ENCODE peak calls at places on chromosome 9, in four cellular contexts. One of them, this sample, is unnamed.

GRCh38 chr9:134174073-134174449 is 9.7 kb upstream of the RNU6ATAC start:
- DNase-seq in uterus: no peak
- DNase-seq in kidney epithelial cell: no peak
- DNase-seq in mammary epithelial cell: no peak
- DNase-seq in this sample: no peak

GRCh38 chr9:125886365-125886764 is 139.2 kb downstream of the PBX3 start:
- DNase-seq in mammary epithelial cell: no peak
- DNase-seq in kidney epithelial cell: no peak
- DNase-seq in uterus: no peak
- DNase-seq in this sample: no peak

GRCh38 chr9:76559283-76559682 is 100.3 kb downstream of the GCNT1 start:
- DNase-seq in kidney epithelial cell: no peak
- DNase-seq in mammary epithelial cell: no peak
- DNase-seq in uterus: no peak
- DNase-seq in this sample: no peak

GRCh38 chr9:116149844-116150243 is 3.7 kb upstream of the PAPPA start:
- DNase-seq in mammary epithelial cell: no peak
- DNase-seq in kidney epithelial cell: no peak
- DNase-seq in uterus: peak
- DNase-seq in this sample: no peak

GRCh38 chr9:89878687-89879086 is 273.9 kb downstream of the GADD45G start:
- DNase-seq in mammary epithelial cell: no peak
- DNase-seq in kidney epithelial cell: no peak
- DNase-seq in uterus: peak
- DNase-seq in this sample: no peak

GRCh38 chr9:111038336-111039202 is at the start of gene LPAR1:
- DNase-seq in uterus: peak
- DNase-seq in kidney epithelial cell: no peak
- DNase-seq in mammary epithelial cell: peak
- DNase-seq in this sample: no peak

GRCh38 chr9:101399641-101399965 is 952 bp downstream of the ZNF189 start:
- DNase-seq in kidney epithelial cell: no peak
- DNase-seq in uterus: no peak
- DNase-seq in mammary epithelial cell: no peak
- DNase-seq in this sample: no peak

GRCh38 chr9:124629600-124629999 is 122.4 kb upstream of the NR5A1 start:
- DNase-seq in mammary epithelial cell: peak
- DNase-seq in uterus: no peak
- DNase-seq in kidney epithelial cell: no peak
- DNase-seq in this sample: no peak

GRCh38 chr9:6645153-6646027 is at the start of gene GLDC:
- DNase-seq in kidney epithelial cell: peak
- DNase-seq in mammary epithelial cell: peak
- DNase-seq in uterus: peak
- DNase-seq in this sample: peak

GRCh38 chr9:101527066-101527465 is 6.6 kb upstream of the RNF20 start:
- DNase-seq in uterus: no peak
- DNase-seq in mammary epithelial cell: peak
- DNase-seq in kidney epithelial cell: no peak
- DNase-seq in this sample: peak

GRCh38 chr9:114048533-114049452 is 29.3 kb downstream of the AMBP start:
- DNase-seq in kidney epithelial cell: no peak
- DNase-seq in mammary epithelial cell: no peak
- DNase-seq in uterus: no peak
- DNase-seq in this sample: no peak

GRCh38 chr9:132193227-132194110 is 31.6 kb downstream of the NTNG2 start:
- DNase-seq in kidney epithelial cell: no peak
- DNase-seq in uterus: no peak
- DNase-seq in mammary epithelial cell: no peak
- DNase-seq in this sample: no peak

GRCh38 chr9:81557957-81558791 is 131.2 kb downstream of the TLE1 start:
- DNase-seq in uterus: peak
- DNase-seq in kidney epithelial cell: no peak
- DNase-seq in mammary epithelial cell: peak
- DNase-seq in this sample: peak

GRCh38 chr9:120951960-120952630 is 25.5 kb upstream of the TRAF1 start:
- DNase-seq in mammary epithelial cell: no peak
- DNase-seq in kidney epithelial cell: no peak
- DNase-seq in uterus: no peak
- DNase-seq in this sample: no peak

GRCh38 chr9:109914280-109915027 is 134.5 kb downstream of the PALM2AKAP2 start:
- DNase-seq in uterus: no peak
- DNase-seq in kidney epithelial cell: no peak
- DNase-seq in mammary epithelial cell: no peak
- DNase-seq in this sample: peak

GRCh38 chr9:104743377-104743985 is 4.0 kb upstream of the NIPSNAP3A start:
- DNase-seq in mammary epithelial cell: peak
- DNase-seq in kidney epithelial cell: no peak
- DNase-seq in uterus: no peak
- DNase-seq in this sample: peak

GRCh38 chr9:121975801-121976277 is 117.3 kb downstream of the TTLL11 start:
- DNase-seq in uterus: no peak
- DNase-seq in mammary epithelial cell: peak
- DNase-seq in kidney epithelial cell: peak
- DNase-seq in this sample: no peak

GRCh38 chr9:27142299-27142930 is 33.4 kb downstream of the TEK start:
- DNase-seq in mammary epithelial cell: no peak
- DNase-seq in kidney epithelial cell: no peak
- DNase-seq in uterus: no peak
- DNase-seq in this sample: no peak

GRCh38 chr9:20284601-20285289 is 337.6 kb downstream of the MLLT3 start:
- DNase-seq in kidney epithelial cell: no peak
- DNase-seq in mammary epithelial cell: no peak
- DNase-seq in uterus: no peak
- DNase-seq in this sample: no peak

GRCh38 chr9:136545966-136546696 is at the start of gene NOTCH1:
- DNase-seq in uterus: peak
- DNase-seq in kidney epithelial cell: peak
- DNase-seq in mammary epithelial cell: peak
- DNase-seq in this sample: peak

GRCh38 chr9:12643686-12644085 is 49.5 kb upstream of the TYRP1 start:
- DNase-seq in mammary epithelial cell: no peak
- DNase-seq in kidney epithelial cell: no peak
- DNase-seq in uterus: no peak
- DNase-seq in this sample: no peak

GRCh38 chr9:114552716-114553115 is 34.9 kb upstream of the ATP6V1G1 start:
- DNase-seq in mammary epithelial cell: peak
- DNase-seq in kidney epithelial cell: no peak
- DNase-seq in uterus: no peak
- DNase-seq in this sample: no peak

GRCh38 chr9:90099262-90099982 is 494.6 kb downstream of the GADD45G start:
- DNase-seq in uterus: no peak
- DNase-seq in kidney epithelial cell: no peak
- DNase-seq in mammary epithelial cell: peak
- DNase-seq in this sample: no peak

GRCh38 chr9:113501129-113501686 is 37.7 kb downstream of the RGS3 start:
- DNase-seq in kidney epithelial cell: no peak
- DNase-seq in uterus: no peak
- DNase-seq in mammary epithelial cell: no peak
- DNase-seq in this sample: no peak

GRCh38 chr9:74783408-74783807 is 104.3 kb downstream of the TRPM6 start:
- DNase-seq in kidney epithelial cell: peak
- DNase-seq in uterus: no peak
- DNase-seq in mammary epithelial cell: peak
- DNase-seq in this sample: no peak

GRCh38 chr9:113796651-113797426 is 79.3 kb upstream of the ZNF618 start:
- DNase-seq in mammary epithelial cell: no peak
- DNase-seq in kidney epithelial cell: no peak
- DNase-seq in uterus: no peak
- DNase-seq in this sample: no peak

GRCh38 chr9:121935744-121936143 is 157.4 kb downstream of the TTLL11 start:
- DNase-seq in uterus: no peak
- DNase-seq in kidney epithelial cell: no peak
- DNase-seq in mammary epithelial cell: no peak
- DNase-seq in this sample: no peak

GRCh38 chr9:9791621-9792020 is 821.2 kb downstream of the PTPRD start:
- DNase-seq in uterus: no peak
- DNase-seq in mammary epithelial cell: no peak
- DNase-seq in kidney epithelial cell: peak
- DNase-seq in this sample: peak

GRCh38 chr9:13209498-13209897 is 70.0 kb downstream of the MPDZ start:
- DNase-seq in mammary epithelial cell: no peak
- DNase-seq in uterus: no peak
- DNase-seq in kidney epithelial cell: no peak
- DNase-seq in this sample: no peak

GRCh38 chr9:132698989-132699388 is 28.7 kb downstream of the GTF3C4 start:
- DNase-seq in uterus: no peak
- DNase-seq in mammary epithelial cell: no peak
- DNase-seq in kidney epithelial cell: no peak
- DNase-seq in this sample: no peak

GRCh38 chr9:122031806-122032205 is 61.3 kb downstream of the TTLL11 start:
- DNase-seq in mammary epithelial cell: no peak
- DNase-seq in kidney epithelial cell: no peak
- DNase-seq in uterus: no peak
- DNase-seq in this sample: no peak

GRCh38 chr9:21505425-21506179 is 23.5 kb upstream of the IFNE start:
- DNase-seq in kidney epithelial cell: peak
- DNase-seq in mammary epithelial cell: peak
- DNase-seq in uterus: no peak
- DNase-seq in this sample: no peak

DNA sequence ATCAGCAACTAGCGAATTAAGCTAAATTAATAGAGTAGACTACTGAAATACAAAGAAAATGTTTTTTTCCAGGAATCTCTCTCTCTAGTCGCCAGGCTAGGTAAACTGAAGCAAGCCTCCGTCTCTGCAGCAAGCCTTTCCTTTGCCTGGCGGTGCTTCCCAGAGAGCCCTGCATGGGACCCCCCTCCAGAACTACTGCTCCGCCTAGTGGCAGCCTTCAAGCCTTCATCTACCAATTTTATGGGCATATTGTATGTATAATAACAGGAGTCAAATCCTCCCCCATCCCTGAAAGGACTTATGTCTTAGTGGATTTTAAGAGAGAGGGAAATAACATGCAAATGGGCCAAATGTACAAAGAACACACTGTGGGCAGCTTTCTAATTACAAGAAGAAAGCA is 241.9 kb downstream of the SAXO1 start:
- DNase-seq in uterus: no peak
- DNase-seq in mammary epithelial cell: peak
- DNase-seq in kidney epithelial cell: no peak
- DNase-seq in this sample: no peak
- TF ChIP-seq CTCF in uterus: no peak
- TF ChIP-seq CTCF in mammary epithelial cell: peak
- TF ChIP-seq CTCF in kidney epithelial cell: peak
- TF ChIP-seq CTCF in this sample: peak

GRCh38 chr9:117160254-117160653 is 254.6 kb downstream of the ASTN2 start:
- DNase-seq in uterus: no peak
- DNase-seq in kidney epithelial cell: no peak
- DNase-seq in mammary epithelial cell: no peak
- DNase-seq in this sample: no peak
- H3K4me3 ChIP-seq in uterus: no peak
- H3K4me3 ChIP-seq in kidney epithelial cell: no peak
- H3K4me3 ChIP-seq in mammary epithelial cell: no peak
- H3K4me3 ChIP-seq in this sample: no peak

DNA sequence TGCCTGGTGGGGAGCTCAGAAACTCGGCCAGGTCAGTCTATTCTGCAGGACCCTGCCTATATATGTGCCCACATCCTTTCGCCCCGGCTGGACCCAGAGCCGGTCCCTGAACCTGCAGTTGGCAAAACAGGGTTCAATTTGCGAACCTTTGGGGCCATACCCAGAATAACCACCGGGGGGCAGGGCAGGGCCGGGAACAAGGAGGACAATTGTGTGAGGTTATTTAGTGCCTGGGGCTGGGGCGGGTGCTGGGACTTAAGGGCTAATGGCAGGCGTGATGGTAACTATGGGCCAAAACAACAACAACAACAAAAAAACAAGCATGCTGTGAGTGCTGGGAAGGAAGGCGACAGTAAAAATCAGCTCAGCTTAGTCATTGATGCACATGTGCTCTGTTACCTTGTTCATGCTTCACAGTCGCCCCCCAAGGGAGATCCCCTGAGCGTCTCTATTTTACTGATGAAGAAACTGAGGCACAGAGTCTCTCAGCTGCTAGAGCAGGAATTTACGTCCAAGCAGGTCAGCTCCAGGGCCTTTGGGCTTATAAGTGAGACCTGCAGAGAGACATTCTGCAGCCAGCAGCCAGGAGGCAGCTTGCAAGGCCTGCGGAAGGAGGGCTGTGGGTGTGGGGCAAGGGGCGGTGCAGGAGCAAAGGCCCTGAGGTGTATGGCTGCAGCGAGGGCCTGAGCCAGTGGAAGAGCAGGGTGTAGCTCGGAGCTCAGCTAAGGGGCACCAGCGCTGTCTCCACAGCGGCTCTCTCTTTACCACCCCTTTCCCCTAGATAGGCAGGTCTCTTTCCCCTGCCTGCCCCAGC is 106.0 kb downstream of the PHF2 start:
- DNase-seq in mammary epithelial cell: peak
- DNase-seq in uterus: peak
- DNase-seq in kidney epithelial cell: no peak
- DNase-seq in this sample: peak
- TF ChIP-seq CTCF in mammary epithelial cell: peak
- TF ChIP-seq CTCF in uterus: peak
- TF ChIP-seq CTCF in kidney epithelial cell: peak
- TF ChIP-seq CTCF in this sample: peak

GRCh38 chr9:127267793-127268507 is 3.4 kb downstream of the GARNL3 start:
- DNase-seq in mammary epithelial cell: no peak
- DNase-seq in uterus: no peak
- DNase-seq in kidney epithelial cell: no peak
- DNase-seq in this sample: no peak

GRCh38 chr9:127264462-127265040 is at the start of gene GARNL3:
- DNase-seq in kidney epithelial cell: no peak
- DNase-seq in mammary epithelial cell: no peak
- DNase-seq in uterus: no peak
- DNase-seq in this sample: no peak

GRCh38 chr9:127262621-127263020 is 2.0 kb upstream of the GARNL3 start:
- DNase-seq in mammary epithelial cell: no peak
- DNase-seq in uterus: no peak
- DNase-seq in kidney epithelial cell: no peak
- DNase-seq in this sample: no peak

GRCh38 chr9:127263244-127263643 is 1.3 kb upstream of the GARNL3 start:
- DNase-seq in uterus: no peak
- DNase-seq in mammary epithelial cell: no peak
- DNase-seq in kidney epithelial cell: no peak
- DNase-seq in this sample: no peak

DNA sequence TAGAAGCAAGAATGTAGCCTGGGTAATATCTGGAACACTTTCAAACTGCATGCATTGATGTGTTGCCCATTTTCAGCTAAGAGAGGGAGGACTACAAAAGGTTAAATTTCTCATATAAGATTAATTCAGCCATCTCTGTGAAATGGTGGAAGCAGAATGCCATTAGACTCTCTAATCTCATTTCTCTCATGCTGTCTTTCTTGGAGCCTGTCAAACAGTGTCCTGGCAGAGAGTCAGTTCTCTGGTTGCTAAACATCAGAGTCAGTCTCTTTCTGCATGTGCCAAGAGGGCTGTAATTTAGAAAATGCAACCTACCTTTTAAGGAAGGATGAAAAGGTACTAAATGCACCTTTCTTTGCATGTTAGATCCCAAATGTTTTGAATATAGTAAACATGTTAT is 910 bp upstream of the GARNL3 start:
- DNase-seq in uterus: no peak
- DNase-seq in kidney epithelial cell: no peak
- DNase-seq in mammary epithelial cell: no peak
- DNase-seq in this sample: no peak
- H3K4me3 ChIP-seq in uterus: no peak
- H3K4me3 ChIP-seq in kidney epithelial cell: no peak
- H3K4me3 ChIP-seq in mammary epithelial cell: no peak
- H3K4me3 ChIP-seq in this sample: no peak

GRCh38 chr9:38313421-38313820 is 79.1 kb upstream of the ALDH1B1 start:
- DNase-seq in kidney epithelial cell: no peak
- DNase-seq in mammary epithelial cell: no peak
- DNase-seq in uterus: no peak
- DNase-seq in this sample: no peak
- TF ChIP-seq CTCF in kidney epithelial cell: no peak
- TF ChIP-seq CTCF in mammary epithelial cell: no peak
- TF ChIP-seq CTCF in uterus: no peak
- TF ChIP-seq CTCF in this sample: no peak

This sample was measured in astrocyte of the cerebellum.